ENCODE peak calls at places on chromosomes 16 and 17, in eight cellular contexts. N is psoas muscle, C is colonic mucosa, V is tibial nerve, K is cardiac muscle cell, A is lung, L is IMR-90, I is transverse colon. J is an unnamed sample. For H3K4me1, the result is how much of the 10 kb centered on the place peaks cover.

GRCh38 chr17:79987890-79988162 is 47.8 kb downstream of the TBC1D16 start:
- DNase-seq in N (no peak), C (no peak), V (no peak), K (no peak), A (no peak), L (no peak), I (no peak), J (no peak)

GRCh38 chr16:89925596-89926079 is 2.5 kb downstream of the TUBB3 start:
- DNase-seq in N (no peak), C (no peak), V (no peak), K (no peak), A (no peak), L (no peak), I (no peak), J (no peak)

GRCh38 chr16:13997933-13998332 is 73.2 kb upstream of the MRTFB start:
- DNase-seq in N (no peak), C (peak), V (no peak), K (no peak), A (no peak), L (no peak), I (peak), J (peak)

GRCh38 chr16:75063549-75064082 is 53.0 kb downstream of the LDHD start:
- DNase-seq in N (no peak), C (no peak), V (no peak), K (no peak), A (no peak), L (no peak), I (no peak), J (no peak)

GRCh38 chr16:16075463-16076399 is 126.3 kb downstream of the ABCC1 start:
- DNase-seq in N (peak), C (peak), V (peak), K (peak), A (peak), L (peak), I (peak), J (peak)

GRCh38 chr17:76546556-76547182 is 6.8 kb downstream of the PRCD start:
- DNase-seq in N (no peak), C (no peak), V (no peak), K (peak), A (no peak), L (peak), I (no peak), J (no peak)

GRCh38 chr17:74180336-74180735 is 23.1 kb upstream of the RPL38 start:
- DNase-seq in N (no peak), C (no peak), V (no peak), K (no peak), A (no peak), L (no peak), I (no peak), J (no peak)

GRCh38 chr16:53626161-53626560 is 77.5 kb downstream of the RPGRIP1L start:
- DNase-seq in N (no peak), C (no peak), V (no peak), K (no peak), A (no peak), L (no peak), I (no peak), J (no peak)

GRCh38 chr17:16933317-16934132 is 38.4 kb downstream of the TNFRSF13B start:
- DNase-seq in N (peak), C (no peak), V (no peak), K (no peak), A (no peak), L (no peak), I (no peak), J (no peak)

GRCh38 chr16:10122546-10122945 is 59.7 kb downstream of the GRIN2A start:
- DNase-seq in N (no peak), C (no peak), V (no peak), K (no peak), A (no peak), L (no peak), I (no peak), J (no peak)

GRCh38 chr17:78159575-78160158 is 8.7 kb upstream of the SYNGR2 start:
- DNase-seq in N (no peak), C (no peak), V (no peak), K (peak), A (no peak), L (peak), I (no peak), J (no peak)

GRCh38 chr17:78151514-78152008 is 5.4 kb downstream of the C17orf99 start:
- DNase-seq in N (no peak), C (peak), V (no peak), K (peak), A (peak), L (no peak), I (peak), J (no peak)

DNA sequence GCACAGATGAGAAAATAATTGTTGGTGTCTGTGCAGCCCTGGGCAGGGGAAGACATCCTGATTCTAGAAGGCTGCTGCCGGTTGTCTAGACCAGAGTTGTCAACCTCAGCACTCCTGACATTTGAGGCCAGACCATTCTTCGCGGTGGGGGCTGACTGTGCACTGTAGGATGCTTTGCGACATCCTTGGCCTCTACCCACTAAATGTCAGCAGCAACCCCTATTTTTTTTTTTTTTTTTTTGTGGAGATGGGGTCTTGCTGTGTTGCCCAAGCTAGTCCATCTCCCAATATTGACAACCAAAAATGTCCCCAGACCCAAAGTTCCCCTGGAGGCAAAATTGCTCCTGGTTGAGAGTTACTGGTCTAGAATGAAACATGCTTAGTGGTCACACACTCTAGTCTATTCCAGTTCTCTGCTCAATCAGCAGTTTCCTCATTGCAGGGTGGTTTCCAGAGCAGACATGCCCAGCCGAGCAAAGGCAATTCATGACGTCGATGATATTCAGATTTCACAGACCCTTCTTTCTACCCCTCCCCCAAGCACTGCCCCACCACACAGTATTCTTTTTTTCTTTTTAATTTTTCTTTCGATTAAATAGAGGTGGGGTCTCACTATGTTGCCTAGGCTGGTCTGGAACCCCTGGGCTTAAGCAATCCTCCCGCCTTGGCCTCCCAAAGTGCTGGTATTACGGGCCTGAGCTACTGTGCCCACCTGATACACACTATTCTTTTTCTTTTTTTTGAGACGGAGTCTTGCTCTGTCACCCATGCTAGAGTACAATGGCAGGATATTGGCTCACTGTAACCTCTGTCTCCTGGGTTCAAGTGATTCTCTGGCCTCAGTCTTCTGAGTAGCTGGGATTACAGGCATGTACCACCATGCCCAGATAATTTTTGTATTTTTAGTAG is 9.0 kb downstream of the C17orf99 start:
- DNase-seq in N (no peak), C (peak), V (no peak), K (peak), A (no peak), L (no peak), I (peak), J (no peak)
- H3K4me1 ChIP-seq in N (under half), C (under half), V (under half), K (under half), A (under half), L (under half), I (under half), J (under half)

DNA sequence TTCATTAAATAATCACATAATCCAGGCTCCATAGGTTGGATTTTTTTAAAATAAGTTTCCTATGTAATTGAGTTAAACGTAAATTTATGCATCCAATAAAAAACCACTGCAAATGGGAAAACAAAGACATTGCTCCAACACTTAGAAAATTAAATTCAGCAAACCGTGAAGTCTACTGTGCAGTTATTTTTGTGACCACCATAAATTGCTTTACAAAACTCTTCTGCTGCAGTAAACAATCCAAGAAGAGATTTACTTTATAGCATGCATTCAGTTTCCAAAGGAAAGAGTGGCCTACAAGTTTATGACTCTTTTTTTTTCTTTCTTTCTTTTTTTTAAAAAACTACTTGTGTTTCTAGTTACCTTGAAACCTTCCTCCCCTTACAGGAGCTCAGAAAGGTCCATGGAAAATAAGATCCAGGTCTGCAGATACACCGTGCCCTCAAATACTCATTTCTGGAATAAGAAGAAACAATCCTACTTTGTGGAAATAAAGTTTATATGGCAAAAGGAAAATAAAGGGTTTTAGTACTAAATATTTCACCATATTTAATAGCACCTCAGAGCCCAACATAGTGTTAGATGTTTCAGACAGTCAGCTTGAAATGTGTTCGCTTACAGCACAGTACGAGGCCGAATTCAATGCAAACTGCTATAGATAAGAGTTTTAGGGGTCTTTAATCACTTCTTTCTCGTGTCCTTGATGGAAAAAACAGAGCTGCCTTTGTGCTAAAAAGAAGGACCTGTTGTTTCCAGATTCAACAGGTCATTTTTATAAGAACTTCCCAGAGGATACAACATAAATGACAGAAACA is 3.2 kb downstream of the HS3ST3A1 start:
- DNase-seq in N (no peak), C (no peak), V (no peak), K (no peak), A (no peak), L (no peak), I (no peak), J (no peak)
- H3K4me3 ChIP-seq in N (no peak), C (no peak), V (no peak), K (peak), A (no peak), L (peak), I (no peak), J (no peak)

GRCh38 chr17:68054296-68054900 is 18.9 kb downstream of the KPNA2 start:
- DNase-seq in N (no peak), C (no peak), V (no peak), K (peak), A (peak), L (peak), I (no peak), J (no peak)
- H3K27ac ChIP-seq in N (peak), C (no peak), V (peak), K (no peak), A (peak), L (peak), I (peak), J (peak)

GRCh38 chr16:2061526-2061925 is 13.7 kb downstream of the TSC2 start:
- DNase-seq in N (no peak), C (no peak), V (no peak), K (no peak), A (no peak), L (no peak), I (no peak), J (no peak)
- H3K4me1 ChIP-seq in N (under half), C (under half), V (under half), K (under half), A (under half), L (under half), I (under half), J (under half)

DNA sequence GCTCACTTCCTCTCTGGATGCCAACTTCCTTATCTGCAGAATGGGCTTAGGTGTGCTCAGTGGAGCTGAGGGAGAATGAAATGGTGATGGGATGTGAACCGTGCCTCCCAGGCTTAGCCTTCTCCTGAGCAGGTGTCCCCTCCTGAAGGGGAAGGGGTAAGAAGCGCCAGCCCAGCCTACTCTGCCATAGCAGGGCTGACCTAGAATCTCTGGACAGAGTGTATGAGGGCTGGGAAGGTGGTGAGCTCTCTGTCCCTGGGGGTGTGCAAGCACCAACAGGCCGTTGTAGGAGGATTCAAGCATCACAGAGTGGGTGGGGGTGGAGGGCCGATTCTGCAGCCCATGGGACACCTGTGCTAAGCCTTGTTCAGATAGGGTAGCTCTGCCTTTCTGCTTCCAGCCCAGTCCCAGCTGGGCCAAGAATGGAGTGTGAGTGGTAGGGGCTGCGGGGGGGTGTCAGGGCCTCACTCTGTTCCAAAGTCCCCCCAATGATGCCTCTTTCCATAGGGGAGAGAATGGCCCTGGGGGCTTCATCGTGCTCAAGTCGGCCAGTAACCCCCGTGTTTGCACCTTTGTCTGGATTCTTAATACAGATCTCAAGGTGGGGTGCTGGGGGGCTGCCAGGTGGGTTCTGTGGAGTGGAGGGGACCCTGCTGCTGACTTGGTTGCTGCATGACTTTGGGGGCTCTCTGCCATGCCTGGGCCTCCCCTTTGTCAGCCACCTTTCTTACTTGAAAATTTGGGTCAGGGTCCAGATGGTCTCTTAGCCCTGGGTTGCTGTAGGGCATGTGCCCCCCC is 3.2 kb upstream of the TCAP start:
- DNase-seq in N (no peak), C (no peak), V (no peak), K (no peak), A (no peak), L (no peak), I (no peak), J (no peak)
- H3K4me3 ChIP-seq in N (no peak), C (no peak), V (no peak), K (no peak), A (no peak), L (no peak), I (no peak), J (no peak)

GRCh38 chr17:15454328-15454727 is 13.1 kb downstream of the CDRT4 start:
- DNase-seq in N (no peak), C (no peak), V (no peak), K (no peak), A (no peak), L (no peak), I (no peak), J (no peak)

GRCh38 chr17:15453782-15454181 is 13.6 kb downstream of the CDRT4 start:
- DNase-seq in N (no peak), C (no peak), V (no peak), K (no peak), A (no peak), L (no peak), I (no peak), J (no peak)

GRCh38 chr17:15457723-15458094 is 9.7 kb downstream of the CDRT4 start:
- DNase-seq in N (peak), C (no peak), V (peak), K (no peak), A (no peak), L (no peak), I (no peak), J (no peak)

GRCh38 chr17:15456972-15457722 is 10.3 kb downstream of the CDRT4 start:
- DNase-seq in N (peak), C (no peak), V (peak), K (peak), A (peak), L (peak), I (peak), J (peak)

DNA sequence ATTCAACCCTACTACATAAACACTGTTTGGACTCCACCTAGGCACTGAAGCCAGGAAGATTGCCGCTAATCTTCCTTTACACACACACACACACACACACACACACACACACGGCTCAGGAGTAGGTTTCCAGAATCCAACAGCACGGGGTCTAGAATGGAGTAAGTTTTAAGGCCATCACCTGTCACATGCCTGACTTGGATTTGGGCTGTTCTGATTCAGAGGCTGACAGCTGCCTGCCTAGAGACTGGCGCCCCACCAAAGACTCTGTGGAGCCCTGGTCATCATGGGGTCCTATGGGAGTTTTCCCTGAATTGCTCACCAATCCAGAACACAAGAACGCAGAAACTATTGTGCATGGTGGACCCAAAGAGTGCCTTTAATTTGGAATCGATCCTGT is 10.9 kb downstream of the CDRT4 start:
- DNase-seq in N (peak), C (no peak), V (peak), K (no peak), A (no peak), L (no peak), I (no peak), J (no peak)
- H3K27ac ChIP-seq in N (peak), C (peak), V (peak), K (no peak), A (no peak), L (peak), I (peak), J (peak)

GRCh38 chr17:29640981-29641642 is 18.4 kb upstream of the CORO6 start:
- DNase-seq in N (no peak), C (no peak), V (no peak), K (no peak), A (no peak), L (no peak), I (no peak), J (no peak)

GRCh38 chr17:29642171-29642611 is 19.5 kb upstream of the CORO6 start:
- DNase-seq in N (peak), C (no peak), V (no peak), K (no peak), A (no peak), L (no peak), I (no peak), J (no peak)

GRCh38 chr17:29640413-29640812 is 17.7 kb upstream of the CORO6 start:
- DNase-seq in N (no peak), C (no peak), V (no peak), K (peak), A (no peak), L (peak), I (no peak), J (no peak)

GRCh38 chr17:29645516-29646051 is 22.9 kb upstream of the CORO6 start:
- DNase-seq in N (peak), C (peak), V (peak), K (peak), A (peak), L (peak), I (peak), J (peak)

GRCh38 chr17:29643817-29644160 is 21.1 kb upstream of the CORO6 start:
- DNase-seq in N (no peak), C (no peak), V (no peak), K (no peak), A (no peak), L (no peak), I (no peak), J (no peak)
- H3K4me1 ChIP-seq in N (half or more), C (under half), V (half or more), K (under half), A (under half), L (under half), I (under half), J (under half)

DNA sequence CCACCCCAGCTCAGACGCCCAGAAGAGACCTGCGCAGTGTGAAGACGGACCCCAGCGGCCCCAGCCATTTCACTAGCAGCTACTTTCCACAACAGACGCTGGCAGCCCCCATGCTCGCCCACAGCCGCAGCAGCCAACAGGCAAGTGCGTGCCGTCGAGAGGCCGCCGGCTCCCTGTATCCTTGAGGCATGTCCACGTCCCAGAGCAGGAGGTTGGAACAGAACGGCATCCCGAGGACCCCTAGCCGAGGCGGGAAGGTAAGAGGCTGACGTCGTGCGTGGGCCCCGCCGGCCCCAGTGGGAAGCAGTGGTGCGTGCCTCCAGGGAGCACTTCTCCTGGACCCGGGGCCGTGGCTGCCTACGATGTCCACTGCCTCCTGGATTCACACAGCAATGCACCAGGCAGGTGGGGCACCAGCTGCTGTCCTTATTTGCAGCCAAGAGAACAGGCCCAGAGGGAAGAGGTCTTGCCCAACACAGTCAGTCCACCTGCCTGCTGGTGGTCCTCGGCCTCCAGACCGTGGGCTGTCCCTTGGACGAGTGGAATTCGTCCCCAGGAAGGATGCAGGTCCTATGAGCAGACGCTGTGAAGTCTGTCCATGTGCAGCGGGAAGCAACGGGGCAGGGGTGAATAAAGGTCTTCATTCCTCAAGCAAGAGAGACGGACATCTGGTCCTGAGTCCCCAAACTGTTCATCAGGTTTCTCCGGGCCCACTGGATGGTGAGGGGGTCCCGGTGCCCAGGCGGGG is 38.5 kb downstream of the SLC7A5 start:
- DNase-seq in N (no peak), C (no peak), V (no peak), K (no peak), A (no peak), L (no peak), I (no peak), J (no peak)
- H3K4me3 ChIP-seq in N (no peak), C (no peak), V (no peak), K (no peak), A (no peak), L (no peak), I (no peak), J (no peak)

DNA sequence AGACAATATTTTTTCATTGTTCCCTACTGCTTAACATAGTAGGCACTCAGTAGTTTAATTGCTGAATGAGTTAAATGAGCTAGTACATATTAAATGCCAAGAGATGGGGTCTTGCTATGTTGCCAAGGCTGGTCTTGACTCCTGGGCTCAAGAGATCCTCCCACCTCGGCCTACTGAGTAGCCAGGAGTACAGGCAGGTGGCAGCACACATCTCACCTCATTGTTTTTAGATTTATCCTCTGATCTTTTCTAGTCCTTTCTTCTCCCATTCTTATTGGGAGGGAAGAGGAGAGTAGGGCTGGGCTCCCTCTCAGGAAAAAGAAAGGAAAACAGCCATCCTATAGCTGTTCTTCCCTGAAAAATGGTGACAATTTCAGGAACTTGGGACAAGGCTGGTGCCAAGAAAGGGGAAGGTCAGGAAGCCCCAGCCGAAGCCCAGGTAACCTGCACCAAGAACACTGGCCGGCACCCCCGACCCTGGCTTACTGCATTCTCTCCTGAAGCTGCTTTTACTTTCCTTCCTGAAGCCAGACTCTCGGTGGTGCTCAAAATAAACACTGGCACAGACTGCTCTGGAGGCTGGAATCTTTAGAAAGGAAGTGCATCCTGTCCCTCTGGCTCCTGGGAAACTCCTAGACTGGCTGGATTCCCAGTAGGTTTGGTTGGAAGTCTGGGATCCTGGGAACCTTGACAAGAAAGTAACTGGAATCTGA is 2.7 kb downstream of the TNFAIP1 start:
- DNase-seq in N (no peak), C (no peak), V (no peak), K (peak), A (no peak), L (peak), I (no peak), J (no peak)
- H3K27ac ChIP-seq in N (peak), C (peak), V (peak), K (no peak), A (peak), L (peak), I (peak), J (peak)